ENCODE peak calls at places on chromosomes 16 and 17, in seven cellular contexts. M is sigmoid colon, F is esophagus muscularis mucosa, Q is SK-N-SH, R is HepG2, H is K562, D is tibial nerve. V is an unnamed sample.

GRCh38 chr16:50146479-50147435 is 6.3 kb upstream of the TENT4B start:
- DNase-seq in M (no peak), F (no peak), Q (no peak), R (no peak), H (peak; percentile 27), D (no peak), V (no peak)

GRCh38 chr16:11235703-11235991 is 20.4 kb downstream of the SOCS1 start:
- DNase-seq in M (no peak), F (no peak), Q (no peak), R (peak; percentile 81), H (no peak), D (no peak), V (peak; percentile 43)

GRCh38 chr17:1764274-1764673 is 2.4 kb downstream of the SERPINF1 start:
- DNase-seq in M (peak; percentile 93), F (peak; percentile 96), Q (no peak), R (no peak), H (no peak), D (peak; percentile 74), V (peak; percentile 84)

GRCh38 chr16:31380201-31380600 is 12.9 kb upstream of the ITGAD start:
- DNase-seq in M (no peak), F (no peak), Q (no peak), R (no peak), H (no peak), D (no peak), V (no peak)

GRCh38 chr17:794876-795275 is 12.7 kb downstream of the MRM3 start:
- DNase-seq in M (peak; percentile 94), F (peak; percentile 94), Q (peak; percentile 90), R (peak; percentile 24), H (peak; percentile 64), D (peak; percentile 79), V (peak; percentile 80)

GRCh38 chr17:16877102-16877501 is 94.8 kb downstream of the TNFRSF13B start:
- DNase-seq in M (no peak), F (no peak), Q (no peak), R (no peak), H (no peak), D (no peak), V (no peak)

GRCh38 chr16:11254913-11255736 is 879 bp downstream of the SOCS1 start:
- DNase-seq in M (peak; percentile 74), F (no peak), Q (peak; percentile 73), R (no peak), H (peak; percentile 69), D (no peak), V (peak; percentile 60)

GRCh38 chr17:1490643-1491405 is 1.7 kb downstream of the MYO1C start:
- DNase-seq in M (peak; percentile 83), F (no peak), Q (peak; percentile 90), R (peak; percentile 35), H (peak; percentile 83), D (no peak), V (peak; percentile 84)

GRCh38 chr17:17874478-17874877 is 37.7 kb upstream of the SREBF1 start:
- DNase-seq in M (no peak), F (no peak), Q (no peak), R (no peak), H (no peak), D (no peak), V (no peak)

GRCh38 chr17:28828294-28829040 is 14.1 kb downstream of the FAM222B start:
- DNase-seq in M (peak; percentile 28), F (no peak), Q (no peak), R (no peak), H (no peak), D (no peak), V (no peak)

GRCh38 chr16:68377667-68378420 is 67.0 kb downstream of the PRMT7 start:
- DNase-seq in M (no peak), F (no peak), Q (peak; percentile 89), R (no peak), H (no peak), D (no peak), V (no peak)

GRCh38 chr17:8163978-8164814 is 1.4 kb upstream of the VAMP2 start:
- DNase-seq in M (peak; percentile 92), F (no peak), Q (no peak), R (no peak), H (peak; percentile 85), D (no peak), V (peak; percentile 82)

GRCh38 chr17:75828741-75829140 is 15.5 kb downstream of the UNC13D start:
- DNase-seq in M (no peak), F (no peak), Q (no peak), R (no peak), H (no peak), D (no peak), V (no peak)

GRCh38 chr16:585351-585750 is 4.5 kb upstream of the RAB40C start:
- DNase-seq in M (no peak), F (no peak), Q (peak; percentile 83), R (peak; percentile 46), H (no peak), D (no peak), V (no peak)

GRCh38 chr16:59527206-59527997 is 793.3 kb upstream of the GOT2 start:
- DNase-seq in M (no peak), F (no peak), Q (no peak), R (no peak), H (no peak), D (no peak), V (no peak)

GRCh38 chr16:53855056-53855455 is 151.1 kb downstream of the FTO start:
- DNase-seq in M (no peak), F (no peak), Q (no peak), R (no peak), H (no peak), D (no peak), V (no peak)

GRCh38 chr17:73550561-73550960 is 93.7 kb downstream of the SDK2 start:
- DNase-seq in M (no peak), F (no peak), Q (no peak), R (no peak), H (no peak), D (no peak), V (no peak)

GRCh38 chr17:60947100-60947499 is 269.4 kb downstream of the BCAS3 start:
- DNase-seq in M (no peak), F (no peak), Q (peak; percentile 9), R (no peak), H (no peak), D (no peak), V (no peak)

DNA sequence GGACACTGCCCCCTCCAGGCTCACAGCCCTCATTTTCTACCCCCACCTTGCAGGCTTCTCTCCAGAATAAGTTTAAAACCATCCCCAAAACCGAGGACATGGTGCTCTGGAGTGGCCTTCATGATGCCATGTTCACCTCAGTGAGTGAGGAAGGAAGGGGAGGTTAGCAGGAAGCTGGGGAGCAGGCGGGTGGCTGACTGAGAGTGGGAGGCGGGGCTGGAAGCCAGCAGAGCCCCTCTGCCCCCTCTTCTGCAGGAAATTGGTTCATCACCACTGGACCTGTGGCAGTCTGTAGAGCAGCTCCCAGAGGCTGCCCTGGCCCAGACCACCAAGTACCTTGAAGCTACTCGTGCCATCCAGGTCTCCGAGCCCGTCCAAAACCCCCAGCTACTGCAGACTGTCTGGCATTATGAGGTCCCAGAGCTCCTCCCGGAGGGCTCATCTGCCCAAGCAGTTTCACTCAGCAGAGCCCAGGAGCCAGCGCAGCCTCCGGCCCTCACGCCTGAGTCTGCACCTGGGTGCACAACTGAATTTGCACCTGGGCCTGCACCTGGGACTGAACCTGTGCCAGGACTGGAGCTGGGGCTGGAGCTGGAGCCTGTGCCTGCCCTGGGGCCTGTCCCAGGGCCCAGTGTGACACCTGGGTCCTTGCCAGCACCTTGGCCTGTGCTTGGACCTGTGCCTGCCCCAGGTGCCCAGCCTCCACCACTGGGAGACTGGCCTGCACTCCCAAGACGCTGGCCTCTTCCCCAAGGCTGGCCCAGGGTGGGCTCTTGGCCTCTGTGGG is 19.0 kb downstream of the C16orf96 start:
- DNase-seq in M (no peak), F (no peak), Q (no peak), R (no peak), H (no peak), D (no peak), V (no peak)
- TF ChIP-seq EP300 in M (no peak), F (no peak), Q (no peak), R (no peak), H (no peak), D (no peak), V (no peak)

DNA sequence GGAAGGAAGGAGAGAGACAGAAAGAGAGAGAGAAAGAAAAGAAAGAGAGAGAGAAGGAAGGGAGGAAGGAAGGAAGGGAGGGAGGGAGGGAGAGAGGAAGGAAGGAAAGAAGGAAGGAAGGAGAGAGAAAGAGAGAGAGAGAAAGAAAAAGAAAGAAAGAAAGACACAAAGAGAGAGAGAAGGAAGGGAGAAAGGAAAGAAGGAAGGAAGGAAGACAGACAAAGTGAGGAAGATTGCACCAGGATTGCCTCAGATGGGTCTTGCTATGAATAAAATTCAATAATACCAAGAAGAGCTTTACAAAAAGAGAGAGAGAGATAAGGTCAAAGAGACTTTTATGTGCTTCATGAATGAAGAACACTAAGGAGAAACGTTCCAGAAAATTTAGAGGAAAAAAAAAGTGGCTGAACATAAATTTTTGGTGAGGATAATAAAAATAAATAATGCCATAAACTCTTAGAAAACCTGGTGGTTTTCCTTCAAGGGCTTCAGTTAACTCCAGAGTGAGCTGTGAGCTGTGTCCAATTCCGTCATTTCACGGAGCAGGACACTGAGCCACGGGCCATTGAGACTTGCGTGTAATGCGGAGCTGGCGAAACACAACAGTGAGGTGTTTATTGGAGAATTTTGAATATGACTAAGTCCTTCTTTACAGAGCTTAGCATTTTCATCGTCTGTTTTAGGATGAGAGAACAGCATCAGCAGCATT is 72.7 kb upstream of the TNRC6C start:
- DNase-seq in M (no peak), F (no peak), Q (no peak), R (no peak), H (no peak), D (no peak), V (no peak)
- H3K27me3 ChIP-seq in M (no peaks in the 10 kb centered on the region), F (no peaks in the 10 kb centered on the region), Q (peaks cover 6% of the 10 kb centered on the region), R (peaks cover 9% of the 10 kb centered on the region), H (peaks cover 21% of the 10 kb centered on the region), D (no peaks in the 10 kb centered on the region), V (peaks cover 44% of the 10 kb centered on the region)

DNA sequence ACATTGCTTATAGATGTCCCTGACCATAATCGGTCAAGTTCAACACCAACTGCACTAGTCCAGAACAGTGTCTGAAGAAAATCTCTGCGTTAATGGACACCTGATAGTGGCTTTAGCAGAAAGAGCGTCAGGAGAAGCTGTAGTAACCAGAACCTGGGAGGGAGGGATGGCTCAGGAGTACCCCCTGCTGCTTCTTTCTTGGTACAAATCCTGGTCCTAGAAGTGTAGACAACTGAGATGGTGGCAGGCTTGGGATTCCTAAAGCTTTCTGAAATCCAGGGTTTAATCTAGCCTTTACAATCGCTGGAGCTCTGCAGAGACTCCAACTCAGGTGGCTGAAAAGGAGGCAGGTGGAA is 5.4 kb downstream of the MAP3K14 start:
- DNase-seq in M (no peak), F (no peak), Q (no peak), R (no peak), H (no peak), D (no peak), V (no peak)
- TF ChIP-seq CTCF in M (no peak), F (peak; percentile 27), Q (peak; percentile 20), R (peak; percentile 38), H (no peak), D (no peak), V (no peak)

GRCh38 chr17:15412606-15413005 is 54.8 kb downstream of the CDRT4 start:
- DNase-seq in M (peak; percentile 64), F (no peak), Q (no peak), R (no peak), H (no peak), D (no peak), V (no peak)

GRCh38 chr17:15411556-15412198 is 55.7 kb downstream of the CDRT4 start:
- DNase-seq in M (peak; percentile 84), F (no peak), Q (no peak), R (no peak), H (no peak), D (peak; percentile 31), V (no peak)

GRCh38 chr17:15413101-15413750 is 54.2 kb downstream of the CDRT4 start:
- DNase-seq in M (no peak), F (no peak), Q (no peak), R (no peak), H (no peak), D (no peak), V (no peak)

GRCh38 chr17:15408803-15409202 is 58.6 kb downstream of the CDRT4 start:
- DNase-seq in M (no peak), F (no peak), Q (no peak), R (no peak), H (no peak), D (no peak), V (no peak)

GRCh38 chr17:15409721-15410247 is 57.6 kb downstream of the CDRT4 start:
- DNase-seq in M (peak; percentile 83), F (no peak), Q (no peak), R (no peak), H (no peak), D (peak; percentile 47), V (peak; percentile 21)
- TF ChIP-seq EP300 in M (peak; percentile 53), F (no peak), Q (peak; percentile 64), R (no peak), H (no peak), D (peak; percentile 98), V (peak; percentile 56)